ENCODE peak calls at places on chromosomes 11 and 22, in six cellular contexts. O is SJSA1, L is upper lobe of right lung, V is AG04450, T is MM.1S, J is breast epithelium. W is an unnamed sample.

GRCh38 chr22:49983148-49984042 is 22.8 kb downstream of the PIM3 start:
- DNase-seq in O (peak; percentile 46), L (peak; percentile 72), V (no peak), T (no peak), J (peak; percentile 51), W (no peak)

GRCh38 chr22:31343235-31344191 is 2.6 kb downstream of the PATZ1 start:
- DNase-seq in O (no peak), L (peak; percentile 93), V (no peak), T (no peak), J (peak; percentile 90), W (peak; percentile 33)

GRCh38 chr11:83862691-83863090 is 576.5 kb upstream of the CCDC90B start:
- DNase-seq in O (no peak), L (no peak), V (no peak), T (no peak), J (no peak), W (no peak)

GRCh38 chr11:2645779-2646118 is 54.0 kb downstream of the KCNQ1OT1 start:
- DNase-seq in O (no peak), L (no peak), V (no peak), T (no peak), J (no peak), W (no peak)

GRCh38 chr22:46149493-46149997 is 781 bp upstream of the PPARA start:
- DNase-seq in O (no peak), L (peak; percentile 87), V (no peak), T (peak; percentile 35), J (peak; percentile 58), W (no peak)

GRCh38 chr22:31342389-31343125 is 3.6 kb downstream of the PATZ1 start:
- DNase-seq in O (no peak), L (no peak), V (no peak), T (no peak), J (no peak), W (no peak)

GRCh38 chr22:20091690-20092476 is 11.8 kb downstream of the DGCR8 start:
- DNase-seq in O (no peak), L (no peak), V (no peak), T (no peak), J (no peak), W (no peak)

GRCh38 chr22:37566903-37567798 is 6.9 kb downstream of the CDC42EP1 start:
- DNase-seq in O (peak; percentile 73), L (peak; percentile 95), V (no peak), T (peak; percentile 96), J (peak; percentile 90), W (no peak)

GRCh38 chr11:121304750-121305149 is 12.2 kb downstream of the SC5D start:
- DNase-seq in O (no peak), L (no peak), V (no peak), T (no peak), J (no peak), W (no peak)

GRCh38 chr11:959608-960007 is 33.9 kb downstream of the AP2A2 start:
- DNase-seq in O (no peak), L (no peak), V (no peak), T (no peak), J (no peak), W (no peak)

GRCh38 chr22:30286331-30286730 is 3.0 kb downstream of the CASTOR1 start:
- DNase-seq in O (no peak), L (no peak), V (no peak), T (no peak), J (no peak), W (no peak)

GRCh38 chr11:109423114-109423859 is 1.3 kb downstream of the C11orf87 start:
- DNase-seq in O (no peak), L (peak; percentile 62), V (no peak), T (no peak), J (no peak), W (no peak)

GRCh38 chr11:106288057-106288456 is 210.6 kb downstream of the AASDHPPT start:
- DNase-seq in O (no peak), L (no peak), V (no peak), T (no peak), J (no peak), W (no peak)

GRCh38 chr11:92382311-92382710 is 157.7 kb downstream of the FAT3 start:
- DNase-seq in O (no peak), L (no peak), V (no peak), T (no peak), J (no peak), W (no peak)

GRCh38 chr11:68460741-68461283 is at the start of gene PPP6R3:
- DNase-seq in O (no peak), L (no peak), V (no peak), T (peak; percentile 15), J (no peak), W (peak; percentile 60)
- H3K27ac ChIP-seq in O (peak within 1 kb of the TSS; percentile 94), L (peak within 1 kb of the TSS; percentile 96), V (peak within 1 kb of the TSS; percentile 92), T (peak within 1 kb of the TSS; percentile 66), J (peak within 1 kb of the TSS; percentile 99), W (peak within 1 kb of the TSS; percentile 85)

DNA sequence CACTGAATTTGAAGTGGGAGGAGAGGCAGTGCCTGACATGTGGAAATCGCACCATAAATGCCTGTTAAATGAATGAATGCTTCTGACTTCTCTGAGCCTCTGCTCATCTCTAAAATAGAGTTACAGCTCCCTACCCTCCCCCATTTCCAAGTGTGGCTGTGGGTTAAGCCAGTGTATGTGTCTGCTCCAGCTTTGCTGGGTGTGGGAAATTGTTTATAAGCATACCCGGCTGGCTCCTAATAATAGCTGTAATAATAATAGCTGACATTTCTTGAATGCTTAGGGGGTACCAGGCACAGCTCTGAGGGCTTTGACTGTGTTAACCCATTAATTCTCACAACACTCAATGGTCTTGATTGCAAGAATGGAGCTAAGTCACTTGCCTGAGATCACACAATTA is 7.0 kb upstream of the FCHSD2 start:
- DNase-seq in O (no peak), L (no peak), V (no peak), T (no peak), J (no peak), W (no peak)
- H3K27ac ChIP-seq in O (no peak overlapping the region), L (no peak overlapping the region), V (no peak overlapping the region), T (no peak overlapping the region), J (no peak overlapping the region), W (no peak overlapping the region)

GRCh38 chr22:44409691-44410316 is 88.2 kb downstream of the RTL6 start:
- DNase-seq in O (no peak), L (peak; percentile 42), V (no peak), T (no peak), J (peak; percentile 19), W (no peak)
- H3K27ac ChIP-seq in O (no peak overlapping the region), L (no peak overlapping the region), V (no peak overlapping the region), T (no peak overlapping the region), J (no peak overlapping the region), W (peak overlapping the region; percentile 8)

GRCh38 chr11:31936309-31936708 is 125.2 kb upstream of the PAX6 start:
- DNase-seq in O (no peak), L (no peak), V (no peak), T (no peak), J (no peak), W (no peak)

GRCh38 chr11:31939004-31939403 is 127.9 kb upstream of the PAX6 start:
- DNase-seq in O (no peak), L (no peak), V (no peak), T (no peak), J (no peak), W (no peak)

GRCh38 chr11:31943056-31943780 is 132.1 kb upstream of the PAX6 start:
- DNase-seq in O (no peak), L (no peak), V (no peak), T (no peak), J (no peak), W (no peak)

GRCh38 chr11:31940396-31941037 is 129.4 kb upstream of the PAX6 start:
- DNase-seq in O (no peak), L (no peak), V (no peak), T (no peak), J (no peak), W (no peak)
- H3K27ac ChIP-seq in O (no peak overlapping the region), L (no peak overlapping the region), V (no peak overlapping the region), T (no peak overlapping the region), J (no peak overlapping the region), W (no peak overlapping the region)

W was measured in RWPE1.